ENCODE peak calls at places on chromosomes 2 and 18, in six cellular contexts. U, F, A, E, Z and C are unnamed samples.

GRCh38 chr2:153939124-153939796 is 67.5 kb downstream of the GALNT13 start:
- DNase-seq in U (no peak), F (no peak), A (no peak), E (no peak), Z (no peak), C (no peak)

GRCh38 chr2:35585972-35586371 is 769.6 kb upstream of the CRIM1 start:
- DNase-seq in U (no peak), F (no peak), A (peak), E (no peak), Z (no peak), C (no peak)

GRCh38 chr18:21404426-21404825 is 162.4 kb downstream of the GREB1L start:
- DNase-seq in U (no peak), F (no peak), A (no peak), E (no peak), Z (no peak), C (no peak)

GRCh38 chr2:52000156-52000855 is 968.4 kb upstream of the NRXN1 start:
- DNase-seq in U (no peak), F (no peak), A (peak), E (no peak), Z (no peak), C (no peak)

GRCh38 chr18:2846638-2847340 is at the start of gene EMILIN2:
- DNase-seq in U (no peak), F (peak), A (peak), E (no peak), Z (peak), C (no peak)

GRCh38 chr18:8400193-8400752 is 209.0 kb upstream of the RAB12 start:
- DNase-seq in U (no peak), F (peak), A (no peak), E (no peak), Z (no peak), C (no peak)

GRCh38 chr18:832085-832681 is 20.1 kb upstream of the YES1 start:
- DNase-seq in U (no peak), F (peak), A (no peak), E (no peak), Z (no peak), C (no peak)

GRCh38 chr2:161122772-161123530 is 37.3 kb upstream of the TANK start:
- DNase-seq in U (peak), F (no peak), A (peak), E (peak), Z (peak), C (no peak)

GRCh38 chr2:191166111-191166755 is 15.4 kb upstream of the STAT4 start:
- DNase-seq in U (no peak), F (no peak), A (peak), E (no peak), Z (no peak), C (no peak)

GRCh38 chr2:67776276-67776675 is 286.5 kb downstream of the C1D start:
- DNase-seq in U (no peak), F (no peak), A (no peak), E (no peak), Z (no peak), C (no peak)

GRCh38 chr18:40868110-40868858 is 1086.8 kb upstream of the PIK3C3 start:
- DNase-seq in U (peak), F (no peak), A (peak), E (peak), Z (no peak), C (no peak)

GRCh38 chr2:224106794-224107193 is 67.7 kb upstream of the SERPINE2 start:
- DNase-seq in U (no peak), F (no peak), A (no peak), E (no peak), Z (no peak), C (no peak)

GRCh38 chr18:45167109-45167551 is 448.1 kb upstream of the SLC14A2 start:
- DNase-seq in U (no peak), F (no peak), A (peak), E (no peak), Z (no peak), C (peak)

GRCh38 chr18:59502899-59503245 is 143.8 kb upstream of the LMAN1 start:
- DNase-seq in U (no peak), F (no peak), A (no peak), E (no peak), Z (no peak), C (no peak)
- H3K4me3 ChIP-seq in U (no peak), F (no peak), A (no peak), E (no peak), Z (no peak), C (no peak)

GRCh38 chr2:37798315-37799005 is 126.6 kb upstream of the RMDN2 start:
- DNase-seq in U (no peak), F (no peak), A (no peak), E (no peak), Z (no peak), C (no peak)

GRCh38 chr2:37802899-37803379 is 122.1 kb upstream of the RMDN2 start:
- DNase-seq in U (peak), F (no peak), A (peak), E (no peak), Z (no peak), C (peak)

GRCh38 chr2:37797081-37797480 is 125.6 kb upstream of the CDC42EP3 start:
- DNase-seq in U (no peak), F (no peak), A (peak), E (no peak), Z (no peak), C (no peak)

GRCh38 chr2:37800176-37800835 is 124.8 kb upstream of the RMDN2 start:
- DNase-seq in U (no peak), F (no peak), A (no peak), E (no peak), Z (no peak), C (no peak)

DNA sequence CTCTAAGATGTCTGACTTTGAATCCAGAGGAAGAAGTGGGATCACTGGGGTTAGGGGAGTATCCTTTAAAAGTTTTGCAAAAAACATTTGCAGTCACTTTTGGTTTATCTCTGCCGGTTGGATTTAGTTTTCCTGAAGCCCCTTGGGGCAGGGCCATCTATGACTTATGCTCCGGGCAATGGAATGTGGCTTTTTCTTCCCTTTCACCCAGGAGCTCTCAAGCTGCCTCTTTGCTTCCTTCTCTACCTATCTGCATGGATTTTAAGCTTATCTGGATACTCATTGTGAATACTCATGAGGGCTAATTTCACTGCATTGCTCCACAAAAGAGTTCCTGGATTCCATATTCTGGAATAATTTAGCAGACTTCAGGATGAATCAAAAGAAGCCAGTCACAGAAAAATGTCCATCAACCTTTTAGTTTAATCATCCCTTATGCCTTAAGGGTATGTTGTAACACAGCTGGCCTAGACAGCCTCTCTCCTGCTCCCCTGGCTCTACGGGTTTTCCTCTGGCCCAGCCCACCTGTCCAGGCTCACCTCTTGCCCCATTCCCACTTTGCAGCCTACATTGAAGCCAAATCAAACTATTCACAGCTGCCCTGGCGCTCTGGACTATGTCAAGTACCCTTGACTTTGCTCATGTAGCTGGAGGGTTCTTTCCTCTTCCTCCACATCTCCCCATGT is 122.8 kb upstream of the RMDN2 start:
- DNase-seq in U (peak), F (no peak), A (peak), E (no peak), Z (no peak), C (no peak)
- H3K4me3 ChIP-seq in U (no peak), F (no peak), A (no peak), E (no peak), Z (no peak), C (no peak)

GRCh38 chr2:42495234-42495581 is 1.4 kb upstream of the KCNG3 start:
- DNase-seq in U (no peak), F (no peak), A (no peak), E (no peak), Z (no peak), C (no peak)
- H3K4me3 ChIP-seq in U (no peak), F (no peak), A (no peak), E (peak), Z (peak), C (no peak)

GRCh38 chr2:240024766-240025165 is 376 bp downstream of the NDUFA10 start:
- DNase-seq in U (peak), F (no peak), A (peak), E (no peak), Z (peak), C (no peak)

GRCh38 chr2:240018071-240018750 is 6.9 kb downstream of the NDUFA10 start:
- DNase-seq in U (no peak), F (no peak), A (no peak), E (no peak), Z (no peak), C (no peak)

GRCh38 chr2:240021488-240022104 is 3.5 kb downstream of the NDUFA10 start:
- DNase-seq in U (peak), F (peak), A (peak), E (peak), Z (no peak), C (no peak)

DNA sequence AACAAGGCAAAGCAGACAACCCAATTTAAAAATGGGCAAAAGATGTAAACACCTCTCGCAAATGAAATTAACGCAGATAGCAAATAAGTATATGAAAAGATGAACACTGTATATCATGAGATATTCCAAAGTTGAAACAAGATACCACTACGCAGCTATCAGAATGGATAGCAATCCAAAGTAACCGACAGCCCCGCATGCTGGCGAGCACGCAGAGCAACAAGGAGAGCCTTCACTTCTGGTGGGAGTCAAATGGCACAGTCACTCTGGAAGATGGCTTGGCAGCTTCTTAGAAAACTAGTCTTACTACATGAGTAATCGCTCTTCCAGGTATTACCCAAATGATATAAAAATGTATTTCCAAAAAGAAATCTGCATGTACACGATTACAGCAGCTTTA is 1.4 kb downstream of the NDUFA10 start:
- DNase-seq in U (no peak), F (no peak), A (no peak), E (no peak), Z (no peak), C (no peak)
- H3K4me3 ChIP-seq in U (peak), F (no peak), A (peak), E (peak), Z (peak), C (peak)

GRCh38 chr18:58539659-58540380 is 89.1 kb downstream of the ALPK2 start:
- DNase-seq in U (no peak), F (no peak), A (no peak), E (no peak), Z (no peak), C (no peak)
- H3K4me3 ChIP-seq in U (no peak), F (no peak), A (no peak), E (no peak), Z (no peak), C (no peak)